ENCODE peak calls at places on chromosomes 3 and 15, in six cellular contexts. One of them, this sample, is unnamed.

GRCh38 chr15:79140846-79141570 is 50.4 kb upstream of the RASGRF1 start:
- DNase-seq in NCI-H345: no peak
- DNase-seq in AG04450: no peak
- DNase-seq in KG1: no peak
- DNase-seq in iPS DF 19.7: no peak
- DNase-seq in BE2C: no peak
- DNase-seq in this sample: no peak

GRCh38 chr15:48896775-48897143 is 18.8 kb downstream of the EID1 start:
- DNase-seq in NCI-H345: no peak
- DNase-seq in AG04450: no peak
- DNase-seq in KG1: no peak
- DNase-seq in iPS DF 19.7: no peak
- DNase-seq in BE2C: no peak
- DNase-seq in this sample: no peak

GRCh38 chr3:104631254-104631653 is 735.5 kb upstream of the ALCAM start:
- DNase-seq in NCI-H345: no peak
- DNase-seq in AG04450: no peak
- DNase-seq in KG1: no peak
- DNase-seq in iPS DF 19.7: no peak
- DNase-seq in BE2C: no peak
- DNase-seq in this sample: no peak

GRCh38 chr3:142507241-142507640 is 59.4 kb upstream of the XRN1 start:
- DNase-seq in NCI-H345: no peak
- DNase-seq in AG04450: no peak
- DNase-seq in KG1: no peak
- DNase-seq in iPS DF 19.7: no peak
- DNase-seq in BE2C: no peak
- DNase-seq in this sample: no peak

GRCh38 chr3:119665954-119666559 is 5.7 kb upstream of the POPDC2 start:
- DNase-seq in NCI-H345: no peak
- DNase-seq in AG04450: no peak
- DNase-seq in KG1: no peak
- DNase-seq in iPS DF 19.7: no peak
- DNase-seq in BE2C: no peak
- DNase-seq in this sample: no peak

GRCh38 chr3:183967693-183968092 is 50.0 kb downstream of the ABCC5 start:
- DNase-seq in NCI-H345: no peak
- DNase-seq in AG04450: no peak
- DNase-seq in KG1: no peak
- DNase-seq in iPS DF 19.7: no peak
- DNase-seq in BE2C: no peak
- DNase-seq in this sample: no peak

GRCh38 chr15:52076889-52077781 is 35.4 kb downstream of the BCL2L10 start:
- DNase-seq in NCI-H345: no peak
- DNase-seq in AG04450: no peak
- DNase-seq in KG1: no peak
- DNase-seq in iPS DF 19.7: no peak
- DNase-seq in BE2C: no peak
- DNase-seq in this sample: no peak

GRCh38 chr15:78407889-78408640 is 30.0 kb upstream of the IREB2 start:
- DNase-seq in NCI-H345: no peak
- DNase-seq in AG04450: no peak
- DNase-seq in KG1: no peak
- DNase-seq in iPS DF 19.7: no peak
- DNase-seq in BE2C: no peak
- DNase-seq in this sample: no peak

GRCh38 chr15:93829115-93829849 is 402.1 kb upstream of the MCTP2 start:
- DNase-seq in NCI-H345: peak; percentile 54
- DNase-seq in AG04450: peak; percentile 10
- DNase-seq in KG1: no peak
- DNase-seq in iPS DF 19.7: no peak
- DNase-seq in BE2C: peak; percentile 60
- DNase-seq in this sample: no peak

GRCh38 chr3:192108820-192109219 is 618.5 kb downstream of the FGF12 start:
- DNase-seq in NCI-H345: no peak
- DNase-seq in AG04450: no peak
- DNase-seq in KG1: no peak
- DNase-seq in iPS DF 19.7: no peak
- DNase-seq in BE2C: no peak
- DNase-seq in this sample: no peak

GRCh38 chr15:75921732-75922703 is 18.3 kb downstream of the FBXO22 start:
- DNase-seq in NCI-H345: no peak
- DNase-seq in AG04450: no peak
- DNase-seq in KG1: no peak
- DNase-seq in iPS DF 19.7: no peak
- DNase-seq in BE2C: peak; percentile 65
- DNase-seq in this sample: no peak

GRCh38 chr3:151075869-151076573 is 9.4 kb upstream of the MED12L start:
- DNase-seq in NCI-H345: no peak
- DNase-seq in AG04450: no peak
- DNase-seq in KG1: no peak
- DNase-seq in iPS DF 19.7: no peak
- DNase-seq in BE2C: no peak
- DNase-seq in this sample: no peak

GRCh38 chr3:18351069-18351628 is 74.0 kb downstream of the SATB1 start:
- DNase-seq in NCI-H345: no peak
- DNase-seq in AG04450: no peak
- DNase-seq in KG1: no peak
- DNase-seq in iPS DF 19.7: no peak
- DNase-seq in BE2C: no peak
- DNase-seq in this sample: no peak

GRCh38 chr15:77461486-77461885 is 40.8 kb downstream of the HMG20A start:
- DNase-seq in NCI-H345: no peak
- DNase-seq in AG04450: no peak
- DNase-seq in KG1: no peak
- DNase-seq in iPS DF 19.7: no peak
- DNase-seq in BE2C: no peak
- DNase-seq in this sample: no peak

GRCh38 chr3:89787485-89787884 is 680.1 kb downstream of the EPHA3 start:
- DNase-seq in NCI-H345: no peak
- DNase-seq in AG04450: no peak
- DNase-seq in KG1: no peak
- DNase-seq in iPS DF 19.7: no peak
- DNase-seq in BE2C: no peak
- DNase-seq in this sample: no peak

GRCh38 chr15:40930430-40931299 is 1.5 kb downstream of the DLL4 start:
- DNase-seq in NCI-H345: peak; percentile 46
- DNase-seq in AG04450: no peak
- DNase-seq in KG1: no peak
- DNase-seq in iPS DF 19.7: no peak
- DNase-seq in BE2C: peak; percentile 64
- DNase-seq in this sample: no peak

GRCh38 chr3:184727357-184728060 is 15.6 kb upstream of the MAGEF1 start:
- DNase-seq in NCI-H345: peak; percentile 60
- DNase-seq in AG04450: no peak
- DNase-seq in KG1: peak; percentile 11
- DNase-seq in iPS DF 19.7: peak; percentile 68
- DNase-seq in BE2C: peak; percentile 80
- DNase-seq in this sample: no peak

GRCh38 chr15:39586387-39587171 is 5.7 kb downstream of the THBS1 start:
- DNase-seq in NCI-H345: no peak
- DNase-seq in AG04450: no peak
- DNase-seq in KG1: no peak
- DNase-seq in iPS DF 19.7: no peak
- DNase-seq in BE2C: no peak
- DNase-seq in this sample: no peak

GRCh38 chr3:108524547-108524946 is 14.2 kb upstream of the MYH15 start:
- DNase-seq in NCI-H345: no peak
- DNase-seq in AG04450: no peak
- DNase-seq in KG1: no peak
- DNase-seq in iPS DF 19.7: no peak
- DNase-seq in BE2C: no peak
- DNase-seq in this sample: no peak

GRCh38 chr3:13137808-13138565 is 64.8 kb upstream of the IQSEC1 start:
- DNase-seq in NCI-H345: no peak
- DNase-seq in AG04450: no peak
- DNase-seq in KG1: no peak
- DNase-seq in iPS DF 19.7: no peak
- DNase-seq in BE2C: no peak
- DNase-seq in this sample: no peak

GRCh38 chr15:40441736-40442531 is 1.2 kb downstream of the BAHD1 start:
- DNase-seq in NCI-H345: no peak
- DNase-seq in AG04450: no peak
- DNase-seq in KG1: no peak
- DNase-seq in iPS DF 19.7: no peak
- DNase-seq in BE2C: peak; percentile 49
- DNase-seq in this sample: no peak

GRCh38 chr3:82927309-82928253 is 1166.1 kb upstream of the GBE1 start:
- DNase-seq in NCI-H345: no peak
- DNase-seq in AG04450: no peak
- DNase-seq in KG1: no peak
- DNase-seq in iPS DF 19.7: no peak
- DNase-seq in BE2C: peak; percentile 6
- DNase-seq in this sample: no peak

GRCh38 chr15:36632196-36632595 is 52.8 kb downstream of the CDIN1 start:
- DNase-seq in NCI-H345: no peak
- DNase-seq in AG04450: no peak
- DNase-seq in KG1: no peak
- DNase-seq in iPS DF 19.7: no peak
- DNase-seq in BE2C: no peak
- DNase-seq in this sample: no peak

This sample was measured in dorsolateral prefrontal cortex.